ENCODE peak calls at places on chromosomes 5 and 9, in eight cellular contexts. X is GM23338; V is uterus; E is effector memory CD4-positive, alpha-beta T cell; P is coronary artery; A is fibroblast of villous mesenchyme; J is neural progenitor cell; H is cardiac fibroblast. N is an unnamed sample.

GRCh38 chr5:87327998-87328397 is 60.3 kb downstream of the RASA1 start:
- DNase-seq in J (no peak), X (no peak), V (no peak), E (no peak), H (peak), P (no peak), A (no peak), N (no peak)

GRCh38 chr5:127884416-127884815 is 181.2 kb downstream of the CCDC192 start:
- DNase-seq in V (no peak), P (no peak), X (no peak), E (no peak), H (no peak), A (no peak), J (no peak), N (no peak)

GRCh38 chr9:93059097-93059959 is 827 bp downstream of the SUSD3 start:
- DNase-seq in P (no peak), X (no peak), J (no peak), H (no peak), A (no peak), V (no peak), E (no peak), N (no peak)

GRCh38 chr5:173670130-173670591 is 53.7 kb upstream of the BOD1 start:
- DNase-seq in J (no peak), E (no peak), P (no peak), X (peak), H (peak), A (peak), V (no peak), N (no peak)

GRCh38 chr5:16673241-16673998 is 56.6 kb upstream of the RETREG1 start:
- DNase-seq in A (no peak), V (no peak), P (no peak), X (no peak), E (peak), J (no peak), H (no peak), N (no peak)

GRCh38 chr9:98228392-98229089 is 26.9 kb downstream of the TBC1D2 start:
- DNase-seq in E (no peak), A (no peak), X (no peak), P (peak), H (no peak), J (no peak), V (no peak), N (no peak)

GRCh38 chr9:121707477-121708424 is 56.3 kb downstream of the DAB2IP start:
- DNase-seq in J (no peak), V (no peak), X (no peak), P (no peak), H (no peak), E (no peak), A (no peak), N (no peak)

GRCh38 chr5:78671609-78672008 is 23.0 kb upstream of the LHFPL2 start:
- DNase-seq in V (peak), E (no peak), P (no peak), H (no peak), X (no peak), J (no peak), A (peak), N (no peak)

GRCh38 chr5:73448451-73449136 is at the start of gene FOXD1:
- DNase-seq in V (peak), X (peak), E (no peak), H (peak), A (peak), J (peak), P (no peak), N (peak)

GRCh38 chr9:120876842-120877240 is at the start of gene PHF19:
- DNase-seq in A (peak), E (no peak), V (peak), X (peak), J (peak), P (no peak), H (peak), N (no peak)

GRCh38 chr5:17477553-17478265 is 20.3 kb upstream of the TAF11L2 start:
- DNase-seq in H (no peak), X (no peak), P (no peak), J (no peak), A (no peak), V (no peak), E (no peak), N (no peak)

GRCh38 chr9:78562021-78562420 is 265.1 kb downstream of the PSAT1 start:
- DNase-seq in H (no peak), P (no peak), V (no peak), A (no peak), E (no peak), X (no peak), J (no peak), N (no peak)

GRCh38 chr5:13350754-13351153 is 593.7 kb downstream of the DNAH5 start:
- DNase-seq in P (no peak), J (no peak), X (no peak), V (no peak), A (no peak), H (no peak), E (no peak), N (no peak)

GRCh38 chr9:114284316-114285060 is 38.4 kb upstream of the ORM1 start:
- DNase-seq in V (peak), A (no peak), P (peak), J (no peak), X (no peak), H (no peak), E (no peak), N (peak)

GRCh38 chr5:102077920-102078319 is 218.2 kb downstream of the SLCO4C1 start:
- DNase-seq in A (no peak), P (no peak), X (no peak), J (no peak), V (no peak), H (no peak), E (no peak), N (no peak)

GRCh38 chr9:37692622-37693221 is 42.0 kb downstream of the FRMPD1 start:
- DNase-seq in X (peak), J (no peak), P (no peak), H (no peak), V (no peak), A (no peak), E (no peak), N (peak)

GRCh38 chr5:124238350-124238749 is 508.1 kb downstream of the ZNF608 start:
- DNase-seq in P (no peak), V (no peak), J (no peak), E (no peak), X (no peak), H (no peak), A (no peak), N (no peak)

GRCh38 chr5:55036477-55036876 is 12.4 kb downstream of the GZMK start:
- DNase-seq in A (peak), P (no peak), J (no peak), E (no peak), X (no peak), V (no peak), H (peak), N (no peak)

GRCh38 chr5:151234476-151235238 is 10.8 kb upstream of the CCDC69 start:
- DNase-seq in J (no peak), H (peak), E (no peak), A (peak), V (peak), P (no peak), X (no peak), N (no peak)

GRCh38 chr9:2722715-2723114 is 5.4 kb downstream of the KCNV2 start:
- DNase-seq in V (no peak), P (no peak), E (no peak), A (no peak), X (peak), H (peak), J (no peak), N (no peak)

GRCh38 chr5:59178482-59178881 is 595.6 kb downstream of the RAB3C start:
- DNase-seq in J (no peak), V (no peak), X (no peak), E (no peak), A (no peak), H (no peak), P (no peak), N (no peak)

GRCh38 chr5:42337607-42338006 is 85.6 kb upstream of the GHR start:
- DNase-seq in X (no peak), A (no peak), H (no peak), J (no peak), P (no peak), V (no peak), E (no peak), N (no peak)

GRCh38 chr5:168171901-168172717 is 119.3 kb upstream of the WWC1 start:
- DNase-seq in A (no peak), H (no peak), X (no peak), E (no peak), V (no peak), J (no peak), P (no peak), N (no peak)

GRCh38 chr9:123548749-123549545 is 192.9 kb downstream of the CRB2 start:
- DNase-seq in A (peak), E (no peak), X (no peak), V (no peak), P (no peak), H (peak), J (no peak), N (no peak)

GRCh38 chr5:158658439-158659230 is 441.1 kb downstream of the EBF1 start:
- DNase-seq in H (peak), A (no peak), J (peak), E (no peak), P (no peak), X (peak), V (no peak), N (no peak)

GRCh38 chr5:129670944-129671343 is 77.0 kb upstream of the MINAR2 start:
- DNase-seq in V (no peak), H (peak), P (no peak), J (no peak), E (no peak), X (no peak), A (peak), N (no peak)

GRCh38 chr5:133816791-133817190 is 151.6 kb downstream of the C5orf15 start:
- DNase-seq in A (no peak), X (no peak), H (no peak), V (no peak), J (no peak), P (no peak), E (no peak), N (no peak)

GRCh38 chr5:132420706-132421272 is 51.3 kb downstream of the SLC22A5 start:
- DNase-seq in X (no peak), J (no peak), V (no peak), P (peak), H (peak), E (no peak), A (no peak), N (no peak)

GRCh38 chr9:35904966-35905781 is 828 bp upstream of the HRCT1 start:
- DNase-seq in H (peak), V (no peak), J (no peak), X (no peak), E (no peak), A (peak), P (peak), N (no peak)

DNA sequence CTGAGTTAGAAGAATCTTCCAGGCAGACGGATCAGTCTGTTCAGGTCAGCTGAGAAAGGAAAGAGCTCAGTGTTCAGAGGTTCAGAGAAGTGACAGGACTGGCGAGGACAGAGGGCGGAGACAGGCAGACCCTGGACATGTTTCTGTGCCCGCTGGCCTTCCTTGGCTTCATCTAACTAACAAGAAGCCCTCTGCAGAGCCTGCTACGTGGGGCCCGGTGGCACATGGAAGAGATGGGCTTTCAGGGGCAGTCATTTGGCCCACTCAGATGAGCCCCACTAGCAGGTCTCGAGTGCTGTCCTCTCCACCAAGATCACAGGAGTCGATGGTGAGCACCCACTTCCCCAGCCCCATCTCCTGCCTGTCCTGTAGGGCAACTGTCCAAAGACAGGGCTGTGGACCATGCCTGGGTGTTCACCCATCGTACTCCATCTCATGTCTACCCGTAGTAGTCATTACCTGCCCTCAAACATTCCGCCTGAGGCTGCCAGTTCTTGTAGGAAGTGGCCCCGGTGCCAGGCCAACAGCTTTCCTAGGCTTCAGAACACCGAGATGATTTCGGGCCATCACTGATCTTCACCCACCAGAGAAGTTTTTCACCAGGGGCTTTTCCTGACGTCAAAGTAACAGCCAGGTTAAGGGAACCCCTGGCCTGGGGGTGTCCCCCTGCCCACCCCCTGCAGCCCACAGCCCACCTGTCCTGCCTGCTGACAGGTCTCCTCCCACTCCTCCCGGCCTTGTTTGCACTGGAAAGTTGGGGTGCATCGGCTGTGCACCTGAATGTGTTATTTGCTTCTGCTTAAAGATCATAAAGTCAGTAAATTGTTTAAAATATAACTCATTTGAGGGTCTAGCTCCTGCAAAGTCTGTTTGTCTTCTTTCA is 14.0 kb downstream of the IRX2 start:
- DNase-seq in E (no peak), V (no peak), H (no peak), P (peak), A (no peak), X (no peak), J (no peak), N (peak)
- H3K4me3 ChIP-seq in E (no peak), V (no peak), H (no peak), P (no peak), A (no peak), X (peak), J (no peak), N (no peak)

GRCh38 chr9:132849168-132849831 is 28.8 kb downstream of the AK8 start:
- DNase-seq in P (no peak), J (no peak), E (no peak), X (no peak), H (no peak), A (peak), V (no peak), N (no peak)

GRCh38 chr9:132853482-132853881 is 24.6 kb downstream of the AK8 start:
- DNase-seq in H (no peak), J (no peak), X (no peak), P (no peak), V (no peak), A (no peak), E (no peak), N (no peak)

GRCh38 chr9:132854832-132855231 is 23.3 kb downstream of the AK8 start:
- DNase-seq in J (no peak), E (no peak), P (no peak), X (no peak), H (no peak), V (no peak), A (no peak), N (no peak)

GRCh38 chr9:132846918-132847515 is 31.1 kb downstream of the AK8 start:
- DNase-seq in E (no peak), P (no peak), H (no peak), A (no peak), V (no peak), X (no peak), J (no peak), N (no peak)

GRCh38 chr9:132851421-132851792 is 26.7 kb downstream of the AK8 start:
- DNase-seq in V (no peak), P (no peak), H (no peak), X (no peak), A (no peak), J (no peak), E (no peak), N (no peak)
- H3K4me3 ChIP-seq in V (no peak), P (no peak), H (no peak), X (no peak), A (no peak), J (no peak), E (no peak), N (no peak)

GRCh38 chr5:178162481-178162880 is 8.8 kb upstream of the NHP2 start:
- DNase-seq in A (no peak), H (no peak), E (no peak), X (no peak), V (no peak), P (no peak), J (no peak), N (peak)

GRCh38 chr5:178160176-178160575 is 6.5 kb upstream of the NHP2 start:
- DNase-seq in V (no peak), E (no peak), X (no peak), J (no peak), H (no peak), P (no peak), A (no peak), N (no peak)

GRCh38 chr5:178165585-178165984 is 11.9 kb upstream of the NHP2 start:
- DNase-seq in J (no peak), E (no peak), H (no peak), P (no peak), X (no peak), A (no peak), V (no peak), N (no peak)

GRCh38 chr5:178163772-178164735 is 10.4 kb upstream of the NHP2 start:
- DNase-seq in A (peak), X (peak), J (peak), E (peak), P (peak), V (peak), H (peak), N (peak)
- H3K4me3 ChIP-seq in A (no peak), X (peak), J (peak), E (no peak), P (peak), V (no peak), H (no peak), N (no peak)

GRCh38 chr9:109499061-109499630 is 1.0 kb upstream of the PTPN3 start:
- DNase-seq in J (no peak), A (no peak), E (no peak), P (no peak), V (no peak), H (no peak), X (peak), N (no peak)

GRCh38 chr9:109496126-109496707 is 1.9 kb downstream of the PTPN3 start:
- DNase-seq in X (no peak), J (no peak), P (no peak), V (no peak), E (no peak), A (no peak), H (no peak), N (no peak)

GRCh38 chr9:109498195-109499060 is at the start of gene PTPN3:
- DNase-seq in V (no peak), H (no peak), P (no peak), E (no peak), X (peak), A (no peak), J (peak), N (peak)

GRCh38 chr9:109499631-109500120 is 1.6 kb upstream of the PTPN3 start:
- DNase-seq in J (peak), V (peak), X (peak), H (peak), P (peak), A (no peak), E (no peak), N (peak)

GRCh38 chr9:109497193-109498165 is 628 bp downstream of the PTPN3 start:
- DNase-seq in E (no peak), J (peak), X (peak), A (no peak), P (no peak), H (no peak), V (no peak), N (no peak)
- H3K4me3 ChIP-seq in E (no peak), J (peak), X (peak), A (peak), P (peak), H (peak), V (peak), N (peak)

GRCh38 chr5:172559004-172559932 is 81.8 kb upstream of the NEURL1B start:
- DNase-seq in P (peak), A (peak), V (peak), X (no peak), E (no peak), H (peak), J (no peak), N (no peak)
- H3K4me3 ChIP-seq in P (peak), A (peak), V (no peak), X (no peak), E (no peak), H (peak), J (no peak), N (no peak)

DNA sequence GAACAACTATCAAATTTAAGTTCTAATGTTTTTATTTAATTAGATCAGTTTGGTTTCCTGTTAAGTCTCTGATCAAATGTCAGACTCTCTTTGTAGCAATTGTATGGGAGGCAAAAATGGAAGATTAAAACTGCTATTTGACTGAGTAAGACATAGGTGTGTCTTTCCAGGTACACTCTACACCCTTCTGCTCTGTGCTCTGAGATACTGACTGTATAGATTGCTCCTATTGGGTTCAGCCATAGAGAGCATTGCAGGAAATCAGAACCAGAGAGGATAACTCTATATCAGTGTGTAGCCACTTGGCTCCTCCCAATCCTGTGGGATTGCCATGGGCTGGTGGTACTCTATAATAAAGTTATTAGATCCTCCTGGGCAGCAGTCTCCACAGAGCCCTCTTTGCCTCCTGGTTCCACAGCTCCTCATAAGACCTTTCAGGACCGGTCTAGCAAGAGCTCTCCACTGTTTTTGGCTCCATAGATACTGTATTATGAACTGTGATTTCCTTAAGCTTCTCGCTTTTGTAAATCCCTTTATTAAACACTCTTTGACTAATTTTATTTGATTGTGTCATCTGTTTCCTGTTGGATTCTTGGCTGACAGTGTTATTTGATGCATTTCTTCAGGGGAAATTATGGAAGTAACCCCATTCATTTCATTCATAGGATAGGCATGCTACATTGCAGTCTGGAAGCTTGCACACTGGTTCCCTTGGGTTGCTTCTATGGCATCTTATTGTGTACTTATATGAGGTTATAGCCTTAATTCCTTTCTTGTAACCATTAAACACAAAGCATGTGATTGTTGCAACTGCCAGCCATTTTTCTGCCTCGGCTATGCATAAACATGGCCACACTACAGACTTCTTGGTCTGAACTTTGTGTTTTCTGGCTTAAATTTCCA is 115.6 kb downstream of the VCAN start:
- DNase-seq in H (no peak), V (no peak), J (no peak), P (no peak), E (no peak), A (peak), X (no peak), N (no peak)
- H3K4me3 ChIP-seq in H (no peak), V (no peak), J (no peak), P (no peak), E (no peak), A (no peak), X (no peak), N (no peak)

DNA sequence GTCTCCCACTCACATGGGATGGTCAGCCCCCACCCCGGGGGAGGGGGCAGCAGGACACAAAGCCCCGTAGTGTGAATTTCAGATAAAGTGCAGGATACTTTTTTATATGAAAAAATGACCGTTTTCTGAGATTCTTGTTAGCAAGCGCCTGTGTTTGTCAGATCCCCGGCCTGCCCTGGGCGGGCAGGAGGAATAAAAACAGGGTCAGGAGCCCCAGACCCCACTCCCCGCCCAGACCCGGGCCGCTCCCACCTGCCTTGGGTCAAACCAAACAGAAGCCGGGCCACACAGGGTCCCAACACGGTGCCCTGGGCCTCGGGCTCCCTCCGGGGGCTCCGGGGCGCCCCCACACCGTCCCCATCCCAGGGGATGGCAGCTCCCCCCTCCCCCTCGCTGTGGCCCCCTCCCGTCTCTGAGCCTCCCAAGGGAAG is 13.5 kb upstream of the NRARP start:
- DNase-seq in A (no peak), V (no peak), J (no peak), H (no peak), X (no peak), E (no peak), P (peak), N (no peak)
- H3K4me3 ChIP-seq in A (no peak), V (no peak), J (peak), H (no peak), X (peak), E (no peak), P (peak), N (no peak)

N was measured in WERI-Rb-1.